ENCODE peak calls at places on chromosomes 13 and 19, in six cellular contexts. One of them, this sample, is unnamed.

GRCh38 chr19:49339364-49340068 is 4.3 kb downstream of the CD37 start:
- DNase-seq in SK-N-SH: peak; percentile 90
- DNase-seq in GM23338: peak; percentile 97
- DNase-seq in HCT116: no peak
- DNase-seq in K562: peak; percentile 68
- DNase-seq in Panc1: no peak
- DNase-seq in this sample: no peak

GRCh38 chr13:39215971-39216370 is 177.7 kb downstream of the NHLRC3 start:
- DNase-seq in SK-N-SH: no peak
- DNase-seq in GM23338: no peak
- DNase-seq in HCT116: no peak
- DNase-seq in K562: no peak
- DNase-seq in Panc1: no peak
- DNase-seq in this sample: no peak

GRCh38 chr19:38713227-38713649 is 31.0 kb downstream of the CAPN12 start:
- DNase-seq in SK-N-SH: no peak
- DNase-seq in GM23338: no peak
- DNase-seq in HCT116: no peak
- DNase-seq in K562: no peak
- DNase-seq in Panc1: no peak
- DNase-seq in this sample: no peak

GRCh38 chr19:53864308-53864836 is 3.3 kb upstream of the MYADM start:
- DNase-seq in SK-N-SH: no peak
- DNase-seq in GM23338: no peak
- DNase-seq in HCT116: no peak
- DNase-seq in K562: peak; percentile 1
- DNase-seq in Panc1: no peak
- DNase-seq in this sample: no peak

GRCh38 chr19:8110931-8111330 is 38.5 kb downstream of the FBN3 start:
- DNase-seq in SK-N-SH: no peak
- DNase-seq in GM23338: no peak
- DNase-seq in HCT116: no peak
- DNase-seq in K562: no peak
- DNase-seq in Panc1: no peak
- DNase-seq in this sample: no peak

GRCh38 chr19:44260343-44260681 is 626 bp downstream of the ZNF233 start:
- DNase-seq in SK-N-SH: peak; percentile 21
- DNase-seq in GM23338: peak; percentile 21
- DNase-seq in HCT116: no peak
- DNase-seq in K562: no peak
- DNase-seq in Panc1: no peak
- DNase-seq in this sample: no peak

GRCh38 chr19:40519352-40520322 is 52.8 kb downstream of the SPTBN4 start:
- DNase-seq in SK-N-SH: no peak
- DNase-seq in GM23338: peak; percentile 81
- DNase-seq in HCT116: no peak
- DNase-seq in K562: no peak
- DNase-seq in Panc1: no peak
- DNase-seq in this sample: no peak

GRCh38 chr13:27367570-27367969 is 56.8 kb upstream of the GTF3A start:
- DNase-seq in SK-N-SH: no peak
- DNase-seq in GM23338: no peak
- DNase-seq in HCT116: no peak
- DNase-seq in K562: no peak
- DNase-seq in Panc1: no peak
- DNase-seq in this sample: no peak

GRCh38 chr19:45994456-45994988 is 745 bp upstream of the CCDC61 start:
- DNase-seq in SK-N-SH: no peak
- DNase-seq in GM23338: peak; percentile 58
- DNase-seq in HCT116: no peak
- DNase-seq in K562: no peak
- DNase-seq in Panc1: no peak
- DNase-seq in this sample: no peak

GRCh38 chr19:55685776-55686175 is 10.8 kb downstream of the EPN1 start:
- DNase-seq in SK-N-SH: no peak
- DNase-seq in GM23338: no peak
- DNase-seq in HCT116: no peak
- DNase-seq in K562: no peak
- DNase-seq in Panc1: no peak
- DNase-seq in this sample: no peak

GRCh38 chr13:40275636-40276035 is 390.8 kb downstream of the FOXO1 start:
- DNase-seq in SK-N-SH: no peak
- DNase-seq in GM23338: no peak
- DNase-seq in HCT116: no peak
- DNase-seq in K562: no peak
- DNase-seq in Panc1: no peak
- DNase-seq in this sample: no peak

GRCh38 chr13:59893261-59893660 is 270.5 kb downstream of the DIAPH3 start:
- DNase-seq in SK-N-SH: no peak
- DNase-seq in GM23338: no peak
- DNase-seq in HCT116: no peak
- DNase-seq in K562: no peak
- DNase-seq in Panc1: no peak
- DNase-seq in this sample: no peak

GRCh38 chr19:47663435-47663910 is 49.7 kb upstream of the EHD2 start:
- DNase-seq in SK-N-SH: no peak
- DNase-seq in GM23338: no peak
- DNase-seq in HCT116: no peak
- DNase-seq in K562: no peak
- DNase-seq in Panc1: no peak
- DNase-seq in this sample: no peak

DNA sequence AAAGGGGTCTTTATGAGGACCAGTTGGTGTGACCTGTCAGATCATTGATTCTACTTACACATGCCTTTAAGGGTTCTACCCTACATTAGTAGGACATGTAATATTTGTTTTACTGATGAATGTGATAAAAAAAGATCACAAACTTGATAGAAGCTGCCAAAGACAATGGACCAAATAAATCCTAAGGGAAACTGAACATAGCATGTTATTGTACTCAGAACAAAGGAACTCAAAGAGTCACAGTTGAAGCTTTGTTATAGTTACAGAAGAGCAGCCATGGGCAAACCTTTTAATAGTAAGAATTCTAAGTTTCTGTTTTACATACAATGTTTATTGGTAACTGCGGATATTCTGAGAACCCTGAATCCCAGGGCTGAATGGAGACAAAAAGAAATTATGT is 780.1 kb downstream of the SLITRK6 start:
- DNase-seq in SK-N-SH: no peak
- DNase-seq in GM23338: no peak
- DNase-seq in HCT116: no peak
- DNase-seq in K562: no peak
- DNase-seq in Panc1: no peak
- DNase-seq in this sample: no peak
- TF ChIP-seq REST in SK-N-SH: no peak
- TF ChIP-seq REST in GM23338: no peak
- TF ChIP-seq REST in HCT116: no peak
- TF ChIP-seq REST in K562: no peak
- TF ChIP-seq REST in Panc1: no peak
- TF ChIP-seq REST in this sample: no peak

GRCh38 chr19:10283786-10284540 is 2.8 kb upstream of the ICAM4 start:
- DNase-seq in SK-N-SH: no peak
- DNase-seq in GM23338: no peak
- DNase-seq in HCT116: no peak
- DNase-seq in K562: no peak
- DNase-seq in Panc1: no peak
- DNase-seq in this sample: no peak
- TF ChIP-seq POLR2AphosphoS5 in SK-N-SH: no peak
- TF ChIP-seq POLR2AphosphoS5 in GM23338: no peak
- TF ChIP-seq POLR2AphosphoS5 in HCT116: no peak
- TF ChIP-seq POLR2AphosphoS5 in K562: no peak
- TF ChIP-seq POLR2AphosphoS5 in Panc1: no peak
- TF ChIP-seq POLR2AphosphoS5 in this sample: no peak

GRCh38 chr13:75656590-75656989 is 20.5 kb downstream of the LMO7 start:
- DNase-seq in SK-N-SH: no peak
- DNase-seq in GM23338: no peak
- DNase-seq in HCT116: no peak
- DNase-seq in K562: no peak
- DNase-seq in Panc1: no peak
- DNase-seq in this sample: no peak
- TF ChIP-seq REST in SK-N-SH: no peak
- TF ChIP-seq REST in GM23338: no peak
- TF ChIP-seq REST in HCT116: no peak
- TF ChIP-seq REST in K562: no peak
- TF ChIP-seq REST in Panc1: no peak
- TF ChIP-seq REST in this sample: no peak

DNA sequence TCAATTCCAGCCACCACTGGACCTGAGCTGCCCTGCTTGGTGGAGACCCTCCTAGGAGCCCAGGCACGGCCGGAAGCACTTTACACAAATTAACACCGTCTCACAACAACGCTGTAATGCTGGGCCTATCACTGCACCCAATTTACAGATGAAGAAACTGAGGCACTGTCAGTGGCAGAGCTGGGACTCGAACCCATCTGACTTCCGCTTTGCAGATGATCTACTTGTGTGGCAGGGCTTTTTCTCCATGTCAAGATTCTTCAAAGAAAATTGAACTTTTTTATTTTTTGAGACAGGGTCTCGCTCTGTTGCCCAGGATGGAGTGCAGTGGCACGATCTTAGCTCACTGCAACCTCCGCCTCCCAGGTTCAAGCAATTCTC is 33.8 kb downstream of the ZFR2 start:
- DNase-seq in SK-N-SH: no peak
- DNase-seq in GM23338: no peak
- DNase-seq in HCT116: no peak
- DNase-seq in K562: no peak
- DNase-seq in Panc1: no peak
- DNase-seq in this sample: no peak
- TF ChIP-seq POLR2AphosphoS5 in SK-N-SH: no peak
- TF ChIP-seq POLR2AphosphoS5 in GM23338: no peak
- TF ChIP-seq POLR2AphosphoS5 in HCT116: no peak
- TF ChIP-seq POLR2AphosphoS5 in K562: no peak
- TF ChIP-seq POLR2AphosphoS5 in Panc1: no peak
- TF ChIP-seq POLR2AphosphoS5 in this sample: no peak

DNA sequence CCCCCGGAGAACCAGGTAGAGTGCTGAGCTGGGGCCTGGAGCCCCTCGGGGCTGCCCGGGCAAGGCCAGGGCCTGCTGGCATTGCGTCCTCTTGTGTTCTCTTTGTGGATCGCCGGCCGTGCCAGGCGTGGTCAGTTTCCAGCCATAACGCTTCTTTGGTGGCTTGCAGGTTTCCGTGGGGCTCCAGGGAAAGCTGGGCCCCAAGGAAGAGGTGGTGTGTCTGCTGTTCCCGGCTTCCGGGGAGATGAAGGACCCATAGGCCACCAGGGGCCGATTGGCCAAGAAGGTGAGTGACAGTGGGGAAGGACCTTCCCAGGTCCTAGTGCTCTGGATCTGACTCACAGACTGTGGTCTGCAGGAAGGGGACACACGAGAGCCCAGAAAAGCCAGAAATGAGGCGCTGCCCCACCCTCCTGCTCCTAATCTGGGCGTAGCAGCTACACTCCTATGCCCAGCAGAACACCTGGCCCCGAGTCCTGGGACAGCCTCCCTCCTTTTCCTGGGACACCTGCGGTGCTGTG is 57.5 kb downstream of the RAB20 start:
- DNase-seq in SK-N-SH: no peak
- DNase-seq in GM23338: no peak
- DNase-seq in HCT116: no peak
- DNase-seq in K562: peak; percentile 55
- DNase-seq in Panc1: no peak
- DNase-seq in this sample: no peak
- TF ChIP-seq REST in SK-N-SH: no peak
- TF ChIP-seq REST in GM23338: no peak
- TF ChIP-seq REST in HCT116: no peak
- TF ChIP-seq REST in K562: no peak
- TF ChIP-seq REST in Panc1: no peak
- TF ChIP-seq REST in this sample: no peak

GRCh38 chr19:4759388-4760284 is 31.9 kb upstream of the FEM1A start:
- DNase-seq in SK-N-SH: peak; percentile 99
- DNase-seq in GM23338: peak; percentile 97
- DNase-seq in HCT116: peak; percentile 78
- DNase-seq in K562: peak; percentile 99
- DNase-seq in Panc1: peak; percentile 24
- DNase-seq in this sample: peak; percentile 57
- TF ChIP-seq POLR2AphosphoS5 in SK-N-SH: no peak
- TF ChIP-seq POLR2AphosphoS5 in GM23338: no peak
- TF ChIP-seq POLR2AphosphoS5 in HCT116: no peak
- TF ChIP-seq POLR2AphosphoS5 in K562: no peak
- TF ChIP-seq POLR2AphosphoS5 in Panc1: no peak
- TF ChIP-seq POLR2AphosphoS5 in this sample: no peak

GRCh38 chr13:94196426-94196825 is 283.1 kb downstream of the DCT start:
- DNase-seq in SK-N-SH: no peak
- DNase-seq in GM23338: no peak
- DNase-seq in HCT116: no peak
- DNase-seq in K562: no peak
- DNase-seq in Panc1: no peak
- DNase-seq in this sample: no peak
- TF ChIP-seq REST in SK-N-SH: no peak
- TF ChIP-seq REST in GM23338: no peak
- TF ChIP-seq REST in HCT116: no peak
- TF ChIP-seq REST in K562: no peak
- TF ChIP-seq REST in Panc1: no peak
- TF ChIP-seq REST in this sample: no peak